ENCODE peak calls at places on chromosomes 1 and 21, in four cellular contexts. C is WTC11, B is HepG2, A is SK-N-SH. S is an unnamed sample.

GRCh38 chr21:16437586-16437985 is 707.8 kb downstream of the USP25 start:
- DNase-seq in C (no peak), B (no peak), A (no peak), S (no peak)

GRCh38 chr1:37599940-37600339 is 4.2 kb upstream of the GNL2 start:
- DNase-seq in C (no peak), B (no peak), A (peak), S (no peak)

GRCh38 chr1:6126028-6126427 is 54.1 kb downstream of the CHD5 start:
- DNase-seq in C (no peak), B (no peak), A (no peak), S (no peak)

GRCh38 chr1:8945568-8945967 is at the start of gene CA6:
- DNase-seq in C (no peak), B (no peak), A (no peak), S (no peak)

GRCh38 chr1:185646202-185646683 is 87.9 kb upstream of the HMCN1 start:
- DNase-seq in C (no peak), B (peak), A (peak), S (no peak)

GRCh38 chr1:201321826-201322390 is 38.6 kb downstream of the PKP1 start:
- DNase-seq in C (no peak), B (no peak), A (no peak), S (no peak)

GRCh38 chr1:206723500-206724472 is 39.1 kb downstream of the MAPKAPK2 start:
- DNase-seq in C (no peak), B (no peak), A (no peak), S (no peak)

GRCh38 chr1:107862064-107862463 is 102.9 kb downstream of the VAV3 start:
- DNase-seq in C (no peak), B (no peak), A (no peak), S (no peak)

GRCh38 chr21:44539031-44539430 is 964 bp downstream of the KRTAP10-1 start:
- DNase-seq in C (no peak), B (no peak), A (no peak), S (no peak)

GRCh38 chr1:52249831-52250230 is 107.9 kb downstream of the ZFYVE9 start:
- DNase-seq in C (no peak), B (no peak), A (no peak), S (no peak)

GRCh38 chr21:31299291-31300147 is 44.5 kb downstream of the TIAM1 start:
- DNase-seq in C (no peak), B (peak), A (no peak), S (no peak)

GRCh38 chr1:97042551-97042950 is 321.0 kb downstream of the PTBP2 start:
- DNase-seq in C (no peak), B (no peak), A (no peak), S (no peak)

GRCh38 chr1:9731051-9731537 is 79.6 kb downstream of the PIK3CD start:
- DNase-seq in C (no peak), B (no peak), A (no peak), S (no peak)

GRCh38 chr21:14863745-14864210 is 201.0 kb downstream of the NRIP1 start:
- DNase-seq in C (no peak), B (peak), A (no peak), S (peak)

GRCh38 chr1:204723131-204723787 is 37.7 kb upstream of the LRRN2 start:
- DNase-seq in C (no peak), B (no peak), A (no peak), S (no peak)
- TF ChIP-seq FOXJ3 in C (no peak), B (no peak), A (no peak), S (no peak)

DNA sequence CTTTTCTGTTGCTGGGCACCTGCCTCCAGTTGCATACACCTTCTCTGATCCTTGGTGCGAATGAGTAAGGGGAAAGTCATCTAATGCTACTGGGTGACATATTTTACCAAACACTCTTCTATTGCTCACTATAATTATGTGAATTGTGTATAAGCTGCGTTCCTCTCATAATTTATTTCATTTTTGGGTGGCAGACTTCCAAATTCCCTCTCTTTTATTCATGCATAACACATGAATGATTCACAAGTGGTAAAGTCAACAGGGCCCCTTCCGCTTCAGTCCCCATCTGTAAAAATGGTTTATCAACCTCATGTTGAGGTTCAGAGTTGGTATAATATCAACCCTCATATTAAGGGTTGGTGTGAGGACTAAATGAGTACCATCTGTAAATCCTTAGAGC is 3.2 kb upstream of the QSOX1 start:
- DNase-seq in C (no peak), B (no peak), A (no peak), S (no peak)
- TF ChIP-seq FOXJ3 in C (no peak), B (no peak), A (no peak), S (no peak)

DNA sequence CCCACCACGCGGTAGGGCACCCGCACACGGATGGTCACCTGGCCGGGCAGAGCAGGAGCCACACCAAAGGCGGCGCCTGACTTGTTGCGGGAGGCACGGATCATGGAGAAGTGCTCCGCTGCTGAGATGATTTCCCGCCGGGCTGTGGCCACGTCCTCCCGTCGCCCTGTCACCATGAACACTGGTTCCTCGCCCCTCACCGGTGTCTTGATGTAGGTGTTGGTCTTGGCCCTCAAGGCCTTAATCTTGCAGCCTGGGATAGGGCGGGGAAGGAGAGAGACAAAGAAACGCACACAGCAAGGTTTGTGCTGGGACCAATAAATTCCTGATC is 4.9 kb downstream of the MEX3A start:
- DNase-seq in C (no peak), B (no peak), A (no peak), S (no peak)
- TF ChIP-seq FOXJ3 in C (no peak), B (no peak), A (no peak), S (no peak)

GRCh38 chr1:35505911-35506798 is 51.0 kb downstream of the KIAA0319L start:
- DNase-seq in C (no peak), B (no peak), A (peak), S (peak)
- TF ChIP-seq FOXJ3 in C (no peak), B (no peak), A (no peak), S (no peak)

DNA sequence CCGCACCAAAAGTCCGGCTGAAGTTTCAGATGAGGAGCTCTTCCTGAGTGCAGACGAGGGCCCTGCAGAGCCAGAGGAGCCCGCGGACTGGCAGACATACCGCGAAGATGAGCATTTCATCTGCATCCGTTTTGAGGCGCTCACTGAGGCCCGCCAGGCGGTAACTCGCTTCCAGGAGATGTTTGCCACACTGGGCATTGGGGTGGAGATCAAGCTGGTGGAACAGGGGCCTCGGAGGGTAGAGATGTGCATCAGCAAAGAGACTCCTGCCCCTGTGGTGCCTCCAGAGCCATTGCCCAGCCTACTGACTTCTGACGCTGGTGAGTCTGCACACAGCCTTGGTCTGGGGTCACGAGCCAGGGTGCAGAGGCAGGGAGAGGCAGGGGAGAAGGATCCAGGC is 84.7 kb downstream of the TRIM11 start:
- DNase-seq in C (no peak), B (no peak), A (no peak), S (no peak)
- TF ChIP-seq FOXJ3 in C (no peak), B (no peak), A (no peak), S (no peak)

GRCh38 chr21:42086969-42087368 is 15.9 kb downstream of the UMODL1 start:
- DNase-seq in C (no peak), B (no peak), A (no peak), S (no peak)
- TF ChIP-seq FOXJ3 in C (no peak), B (no peak), A (no peak), S (no peak)